ENCODE peak calls at places on chromosome 5, in five cellular contexts. One of them, this sample, is unnamed.

GRCh38 chr5:81187885-81188284 is 45.2 kb upstream of the CKMT2 start:
- DNase-seq in H1: no peak
- DNase-seq in H9: no peak
- DNase-seq in trophoblast cell: no peak
- DNase-seq in mesenchymal stem cell: no peak
- DNase-seq in this sample: no peak

GRCh38 chr5:112210430-112211005 is 208.6 kb downstream of the EPB41L4A start:
- DNase-seq in H9: peak
- DNase-seq in mesenchymal stem cell: peak
- DNase-seq in trophoblast cell: peak
- DNase-seq in H1: no peak
- DNase-seq in this sample: peak

GRCh38 chr5:23639326-23639725 is 131.9 kb downstream of the PRDM9 start:
- DNase-seq in H1: no peak
- DNase-seq in trophoblast cell: peak
- DNase-seq in H9: no peak
- DNase-seq in mesenchymal stem cell: no peak
- DNase-seq in this sample: no peak

GRCh38 chr5:170631471-170632195 is 127.8 kb downstream of the KCNIP1 start:
- DNase-seq in H9: peak
- DNase-seq in H1: no peak
- DNase-seq in trophoblast cell: peak
- DNase-seq in mesenchymal stem cell: peak
- DNase-seq in this sample: no peak

GRCh38 chr5:39599721-39600431 is 175.1 kb upstream of the DAB2 start:
- DNase-seq in trophoblast cell: peak
- DNase-seq in H1: no peak
- DNase-seq in mesenchymal stem cell: peak
- DNase-seq in H9: no peak
- DNase-seq in this sample: peak

GRCh38 chr5:109485030-109485429 is 75.3 kb upstream of the PJA2 start:
- DNase-seq in H9: no peak
- DNase-seq in mesenchymal stem cell: peak
- DNase-seq in trophoblast cell: no peak
- DNase-seq in H1: no peak
- DNase-seq in this sample: no peak

GRCh38 chr5:95880081-95880926 is 57.8 kb upstream of the GLRX start:
- DNase-seq in H9: no peak
- DNase-seq in mesenchymal stem cell: no peak
- DNase-seq in trophoblast cell: no peak
- DNase-seq in H1: no peak
- DNase-seq in this sample: no peak

GRCh38 chr5:180007582-180007981 is 64.0 kb downstream of the RNF130 start:
- DNase-seq in mesenchymal stem cell: no peak
- DNase-seq in H9: no peak
- DNase-seq in H1: no peak
- DNase-seq in trophoblast cell: no peak
- DNase-seq in this sample: no peak

GRCh38 chr5:157366741-157367684 is 93.0 kb upstream of the NIPAL4 start:
- DNase-seq in mesenchymal stem cell: peak
- DNase-seq in H9: peak
- DNase-seq in trophoblast cell: no peak
- DNase-seq in H1: no peak
- DNase-seq in this sample: no peak

GRCh38 chr5:180313677-180314076 is 21.8 kb upstream of the MAPK9 start:
- DNase-seq in H9: no peak
- DNase-seq in trophoblast cell: peak
- DNase-seq in mesenchymal stem cell: no peak
- DNase-seq in H1: no peak
- DNase-seq in this sample: no peak

GRCh38 chr5:173501922-173502321 is 114.5 kb downstream of the BOD1 start:
- DNase-seq in mesenchymal stem cell: no peak
- DNase-seq in H1: no peak
- DNase-seq in trophoblast cell: no peak
- DNase-seq in H9: no peak
- DNase-seq in this sample: no peak

GRCh38 chr5:36770125-36770524 is 106.4 kb upstream of the NIPBL start:
- DNase-seq in H9: no peak
- DNase-seq in trophoblast cell: no peak
- DNase-seq in mesenchymal stem cell: no peak
- DNase-seq in H1: no peak
- DNase-seq in this sample: no peak

GRCh38 chr5:94218374-94218773 is 400.0 kb downstream of the KIAA0825 start:
- DNase-seq in mesenchymal stem cell: peak
- DNase-seq in H1: no peak
- DNase-seq in H9: no peak
- DNase-seq in trophoblast cell: peak
- DNase-seq in this sample: no peak

GRCh38 chr5:1055896-1056610 is 47.5 kb downstream of the NKD2 start:
- DNase-seq in mesenchymal stem cell: no peak
- DNase-seq in H1: no peak
- DNase-seq in trophoblast cell: no peak
- DNase-seq in H9: no peak
- DNase-seq in this sample: no peak

GRCh38 chr5:78137290-78137689 is 157.2 kb downstream of the AP3B1 start:
- DNase-seq in trophoblast cell: no peak
- DNase-seq in H1: no peak
- DNase-seq in mesenchymal stem cell: no peak
- DNase-seq in H9: no peak
- DNase-seq in this sample: no peak

GRCh38 chr5:179233909-179234562 is 111.2 kb downstream of the ADAMTS2 start:
- DNase-seq in H1: no peak
- DNase-seq in trophoblast cell: no peak
- DNase-seq in H9: peak
- DNase-seq in mesenchymal stem cell: no peak
- DNase-seq in this sample: no peak

GRCh38 chr5:151239237-151239861 is 13.6 kb upstream of the GM2A start:
- DNase-seq in trophoblast cell: peak
- DNase-seq in H9: peak
- DNase-seq in mesenchymal stem cell: peak
- DNase-seq in H1: no peak
- DNase-seq in this sample: peak

GRCh38 chr5:5025774-5026406 is 114.2 kb upstream of the ADAMTS16 start:
- DNase-seq in trophoblast cell: peak
- DNase-seq in H1: no peak
- DNase-seq in H9: no peak
- DNase-seq in mesenchymal stem cell: no peak
- DNase-seq in this sample: no peak

GRCh38 chr5:156402387-156402921 is 75.5 kb downstream of the SGCD start:
- DNase-seq in mesenchymal stem cell: peak
- DNase-seq in H9: peak
- DNase-seq in trophoblast cell: no peak
- DNase-seq in H1: peak
- DNase-seq in this sample: peak

GRCh38 chr5:31585519-31586270 is 53.2 kb upstream of the PDZD2 start:
- DNase-seq in trophoblast cell: peak
- DNase-seq in H1: no peak
- DNase-seq in mesenchymal stem cell: no peak
- DNase-seq in H9: no peak
- DNase-seq in this sample: no peak

GRCh38 chr5:177303121-177303924 is at the start of the genes PRELID1 and RAB24:
- DNase-seq in H1: no peak
- DNase-seq in trophoblast cell: peak
- DNase-seq in H9: peak
- DNase-seq in mesenchymal stem cell: peak
- DNase-seq in this sample: peak

GRCh38 chr5:177300236-177300880 is 3.2 kb downstream of the RAB24 start:
- DNase-seq in trophoblast cell: peak
- DNase-seq in H9: peak
- DNase-seq in H1: no peak
- DNase-seq in mesenchymal stem cell: peak
- DNase-seq in this sample: no peak

GRCh38 chr5:177300971-177301370 is 2.5 kb downstream of the RAB24 start:
- DNase-seq in H1: no peak
- DNase-seq in H9: no peak
- DNase-seq in mesenchymal stem cell: peak
- DNase-seq in trophoblast cell: peak
- DNase-seq in this sample: no peak

GRCh38 chr5:177302354-177303110 is 987 bp downstream of the RAB24 start:
- DNase-seq in trophoblast cell: peak
- DNase-seq in H9: peak
- DNase-seq in H1: no peak
- DNase-seq in mesenchymal stem cell: peak
- DNase-seq in this sample: no peak

GRCh38 chr5:177301503-177302165 is 1.9 kb downstream of the RAB24 start:
- DNase-seq in H1: no peak
- DNase-seq in trophoblast cell: peak
- DNase-seq in H9: no peak
- DNase-seq in mesenchymal stem cell: no peak
- DNase-seq in this sample: no peak
- H3K4me2 ChIP-seq in H1: no peak
- H3K4me2 ChIP-seq in trophoblast cell: peak
- H3K4me2 ChIP-seq in H9: no peak
- H3K4me2 ChIP-seq in mesenchymal stem cell: no peak
- H3K4me2 ChIP-seq in this sample: no peak

GRCh38 chr5:131170540-131171275 is at the start of gene LYRM7:
- DNase-seq in trophoblast cell: peak
- DNase-seq in H9: peak
- DNase-seq in mesenchymal stem cell: peak
- DNase-seq in H1: peak
- DNase-seq in this sample: peak
- H2BK12ac ChIP-seq in trophoblast cell: no peak
- H2BK12ac ChIP-seq in H9: no peak
- H2BK12ac ChIP-seq in mesenchymal stem cell: no peak
- H2BK12ac ChIP-seq in H1: no peak
- H2BK12ac ChIP-seq in this sample: no peak

GRCh38 chr5:97418472-97418871 is 235.4 kb upstream of the RIOK2 start:
- DNase-seq in H1: no peak
- DNase-seq in mesenchymal stem cell: no peak
- DNase-seq in trophoblast cell: no peak
- DNase-seq in H9: no peak
- DNase-seq in this sample: no peak
- H2AFZ ChIP-seq in H1: no peak
- H2AFZ ChIP-seq in mesenchymal stem cell: no peak
- H2AFZ ChIP-seq in trophoblast cell: no peak
- H2AFZ ChIP-seq in H9: no peak
- H2AFZ ChIP-seq in this sample: peak

GRCh38 chr5:124748687-124749594 is 2.5 kb upstream of the ZNF608 start:
- DNase-seq in H1: no peak
- DNase-seq in trophoblast cell: peak
- DNase-seq in H9: peak
- DNase-seq in mesenchymal stem cell: peak
- DNase-seq in this sample: peak
- H3K4me2 ChIP-seq in H1: peak
- H3K4me2 ChIP-seq in trophoblast cell: peak
- H3K4me2 ChIP-seq in H9: peak
- H3K4me2 ChIP-seq in mesenchymal stem cell: peak
- H3K4me2 ChIP-seq in this sample: peak

DNA sequence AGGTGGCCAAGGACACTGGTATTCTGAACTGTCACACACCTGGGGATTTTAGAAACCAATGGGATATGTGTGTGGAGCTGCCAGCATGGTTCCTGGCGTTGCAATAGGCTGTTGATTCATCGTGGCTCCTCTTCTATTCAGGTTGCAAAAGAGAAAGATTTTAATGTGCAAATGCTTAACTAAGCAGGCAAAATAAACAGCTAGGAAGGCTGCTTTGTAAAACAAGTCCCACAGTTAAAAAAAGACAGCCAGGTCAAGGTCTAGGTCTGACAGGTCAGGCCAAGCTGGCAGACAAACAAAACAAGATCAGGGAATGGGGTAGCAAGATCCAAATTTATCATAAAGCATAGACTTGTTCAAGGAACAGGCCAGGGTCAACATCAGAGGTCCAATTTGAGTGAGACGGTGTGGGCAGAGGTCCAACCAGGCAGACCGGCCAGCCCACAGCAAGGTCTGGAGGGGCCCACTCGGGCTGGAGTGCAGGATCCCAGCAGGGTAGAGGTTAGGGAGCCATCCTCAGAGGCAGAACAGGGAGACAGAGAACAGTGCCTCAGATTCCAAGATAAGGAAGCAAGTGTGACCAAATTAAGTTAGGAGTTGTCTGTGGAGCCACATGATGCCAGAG is 45.6 kb downstream of the SUB1 start:
- DNase-seq in H1: no peak
- DNase-seq in H9: no peak
- DNase-seq in mesenchymal stem cell: no peak
- DNase-seq in trophoblast cell: no peak
- DNase-seq in this sample: no peak
- H2BK12ac ChIP-seq in H1: no peak
- H2BK12ac ChIP-seq in H9: no peak
- H2BK12ac ChIP-seq in mesenchymal stem cell: no peak
- H2BK12ac ChIP-seq in trophoblast cell: no peak
- H2BK12ac ChIP-seq in this sample: no peak

This sample was measured in neuronal stem cell.